ENCODE peak calls at places on chromosomes 11 and 22, in four cellular contexts. L is A549, V is HCT116, Y is heart left ventricle. C is an unnamed sample.

GRCh38 chr22:29266564-29267461 is 968 bp downstream of the RHBDD3 start:
- DNase-seq in L (no peak), Y (no peak), V (no peak), C (no peak)

GRCh38 chr11:66639066-66639813 is 737 bp downstream of the RBM4 start:
- DNase-seq in L (peak; percentile 31), V (no peak), Y (peak; percentile 34), C (peak; percentile 78)

GRCh38 chr11:57598831-57599155 is 1.3 kb downstream of the SERPING1 start:
- DNase-seq in V (no peak), Y (no peak), L (no peak), C (no peak)

GRCh38 chr11:83063073-83063754 is 8.5 kb downstream of the RAB30 start:
- DNase-seq in L (no peak), V (no peak), Y (no peak), C (no peak)

GRCh38 chr11:77665240-77665965 is 27.8 kb upstream of the CLNS1A start:
- DNase-seq in Y (no peak), L (no peak), V (no peak), C (no peak)

GRCh38 chr11:13663631-13664071 is 4.8 kb upstream of the FAR1 start:
- DNase-seq in L (no peak), V (no peak), Y (no peak), C (no peak)

GRCh38 chr11:116927163-116927772 is 89.8 kb upstream of the APOA1 start:
- DNase-seq in Y (no peak), V (no peak), L (no peak), C (no peak)

GRCh38 chr11:126172596-126173038 is 38.8 kb downstream of the RPUSD4 start:
- DNase-seq in Y (no peak), L (no peak), V (no peak), C (no peak)

GRCh38 chr22:19871023-19871844 is 16.6 kb upstream of the GNB1L start:
- DNase-seq in V (no peak), L (no peak), Y (peak; percentile 21), C (peak; percentile 68)

GRCh38 chr11:74971424-74971823 is 17.3 kb upstream of the NEU3 start:
- DNase-seq in Y (no peak), V (no peak), L (no peak), C (no peak)

GRCh38 chr11:27485930-27486773 is 13.6 kb upstream of the LGR4 start:
- DNase-seq in Y (no peak), V (peak; percentile 37), L (peak; percentile 71), C (no peak)

GRCh38 chr11:132862918-132863317 is 669.4 kb downstream of the OPCML start:
- DNase-seq in V (no peak), L (no peak), Y (no peak), C (no peak)

GRCh38 chr11:7591992-7592391 is 78.2 kb downstream of the PPFIBP2 start:
- DNase-seq in V (no peak), Y (no peak), L (no peak), C (no peak)

GRCh38 chr22:26417406-26417805 is 11.7 kb upstream of the ASPHD2 start:
- DNase-seq in L (no peak), V (no peak), Y (no peak), C (no peak)

GRCh38 chr11:70826950-70827349 is 425.4 kb downstream of the SHANK2 start:
- DNase-seq in V (no peak), L (no peak), Y (no peak), C (no peak)

GRCh38 chr11:63966444-63966843 is 8.0 kb upstream of the COX8A start:
- DNase-seq in L (no peak), V (no peak), Y (no peak), C (no peak)

GRCh38 chr11:10885703-10886363 is 28.0 kb upstream of the ZBED5 start:
- DNase-seq in L (peak; percentile 91), V (no peak), Y (no peak), C (no peak)

GRCh38 chr11:17481905-17482304 is 5.3 kb upstream of the ABCC8 start:
- DNase-seq in V (no peak), Y (no peak), L (no peak), C (no peak)

GRCh38 chr11:72023335-72023734 is 24.6 kb downstream of the IL18BP start:
- DNase-seq in Y (no peak), V (no peak), L (no peak), C (no peak)

GRCh38 chr11:126140932-126141291 is 70.5 kb downstream of the RPUSD4 start:
- DNase-seq in L (no peak), Y (peak; percentile 73), V (no peak), C (no peak)

GRCh38 chr11:115660072-115660805 is 156.0 kb upstream of the CADM1 start:
- DNase-seq in V (no peak), Y (no peak), L (no peak), C (no peak)

GRCh38 chr11:4886186-4886585 is 4.5 kb downstream of the OR51T1 start:
- DNase-seq in L (no peak), V (no peak), Y (no peak), C (no peak)

GRCh38 chr11:93700830-93701229 is 39.3 kb downstream of the CEP295 start:
- DNase-seq in L (no peak), Y (no peak), V (no peak), C (no peak)

GRCh38 chr11:12842933-12843636 is 166.0 kb upstream of the RASSF10 start:
- DNase-seq in L (peak; percentile 65), V (no peak), Y (no peak), C (no peak)

GRCh38 chr22:30296851-30297250 is 7.5 kb upstream of the CASTOR1 start:
- DNase-seq in L (no peak), Y (no peak), V (no peak), C (no peak)
- H3K4me1 ChIP-seq in L (no peaks in the 10 kb centered on the region), Y (peaks cover 6% of the 10 kb centered on the region), V (peaks cover 24% of the 10 kb centered on the region), C (no peaks in the 10 kb centered on the region)

GRCh38 chr11:69301491-69302401 is 7.8 kb downstream of the MYEOV start:
- DNase-seq in V (peak; percentile 95), L (peak; percentile 96), Y (peak; percentile 44), C (peak; percentile 87)

GRCh38 chr11:69299572-69299971 is 5.6 kb downstream of the MYEOV start:
- DNase-seq in L (no peak), Y (no peak), V (no peak), C (no peak)

GRCh38 chr11:69300124-69301032 is 6.4 kb downstream of the MYEOV start:
- DNase-seq in V (no peak), L (peak; percentile 81), Y (no peak), C (no peak)

GRCh38 chr11:69302447-69302846 is 8.5 kb downstream of the MYEOV start:
- DNase-seq in L (no peak), V (no peak), Y (no peak), C (peak; percentile 52)

DNA sequence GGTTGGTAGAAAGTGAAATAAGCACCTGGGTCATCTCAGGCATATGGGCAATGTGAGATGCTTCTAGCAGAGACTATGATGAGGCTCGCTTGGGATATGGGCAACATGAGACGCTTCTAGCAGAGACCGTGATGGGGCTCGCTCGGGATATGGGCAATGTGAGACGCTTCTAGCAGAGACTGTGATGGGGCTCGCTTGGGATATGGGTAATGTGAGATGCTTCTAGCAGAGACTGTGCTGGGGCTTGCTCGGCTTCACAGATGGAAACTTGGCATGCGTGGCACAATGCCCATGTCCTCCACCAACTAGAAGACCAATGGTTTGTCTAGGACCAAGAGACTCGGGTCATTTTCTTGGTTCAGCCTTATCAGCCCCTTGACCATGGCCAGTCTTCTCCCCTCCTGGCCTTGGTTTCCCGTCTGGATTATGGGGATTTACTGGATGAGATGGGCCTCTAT is 7.1 kb downstream of the MYEOV start:
- DNase-seq in Y (no peak), L (no peak), V (no peak), C (peak; percentile 64)
- H3K4me3 ChIP-seq in Y (no peak overlapping the region), L (no peak overlapping the region), V (no peak overlapping the region), C (no peak overlapping the region)

GRCh38 chr11:114161486-114162250 is 102.2 kb downstream of the ZBTB16 start:
- DNase-seq in V (no peak), L (no peak), Y (no peak), C (no peak)
- H3K27ac ChIP-seq in V (no peak overlapping the region), L (no peak overlapping the region), Y (peak overlapping the region; percentile 94), C (peak overlapping the region; percentile 100)

DNA sequence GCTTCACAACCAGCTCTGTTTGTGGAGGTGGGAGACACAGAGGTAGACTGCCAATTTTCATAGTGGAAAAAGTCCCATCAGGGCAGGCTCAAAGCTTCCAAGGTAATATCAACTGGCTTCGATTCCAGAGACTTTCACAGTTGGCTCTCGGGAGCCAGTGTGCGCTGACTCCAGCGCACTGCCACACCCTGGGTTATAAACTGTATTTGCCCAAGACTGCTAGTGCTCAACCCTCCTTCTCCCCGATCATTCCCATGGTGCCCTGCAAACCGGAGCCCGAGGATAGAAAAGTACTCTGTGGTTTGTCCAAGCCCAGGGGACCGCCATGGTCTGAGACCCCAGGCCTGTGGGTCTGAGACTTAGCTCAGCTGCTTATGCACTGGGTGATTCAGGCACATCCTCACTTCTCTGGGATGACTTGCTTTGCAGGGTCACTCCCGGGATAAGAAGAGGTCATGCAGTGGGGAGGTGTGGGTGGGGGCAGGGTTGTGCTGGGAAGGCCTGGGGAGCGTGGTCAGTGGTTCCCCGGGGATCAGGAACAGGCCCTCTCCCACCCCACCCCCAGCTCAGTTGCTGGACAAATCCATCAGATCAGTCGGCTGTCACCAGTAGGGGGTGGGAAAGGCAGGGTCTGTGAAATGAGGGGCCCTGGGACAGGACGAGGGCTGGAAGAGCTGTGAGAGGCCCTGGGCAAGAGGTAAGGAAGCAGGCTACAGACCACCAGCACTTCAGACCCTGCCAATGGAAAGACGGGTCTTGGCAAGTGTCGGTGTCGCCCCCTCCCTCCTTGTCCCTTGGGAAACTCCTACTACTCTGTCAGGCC is 26.7 kb upstream of the PICK1 start:
- DNase-seq in V (no peak), Y (peak; percentile 64), L (no peak), C (no peak)
- H3K4me1 ChIP-seq in V (peaks cover 31% of the 10 kb centered on the region), Y (no peaks in the 10 kb centered on the region), L (peaks cover 32% of the 10 kb centered on the region), C (no peaks in the 10 kb centered on the region)

GRCh38 chr22:23893446-23893956 is 682 bp upstream of the MIF start:
- DNase-seq in L (no peak), V (no peak), Y (no peak), C (no peak)

GRCh38 chr22:23891726-23892125 is 2.5 kb upstream of the MIF start:
- DNase-seq in Y (no peak), L (no peak), V (no peak), C (peak; percentile 27)

GRCh38 chr22:23892130-23892529 is 2.1 kb upstream of the MIF start:
- DNase-seq in L (no peak), Y (no peak), V (no peak), C (no peak)

GRCh38 chr22:23893957-23894709 is at the start of gene MIF:
- DNase-seq in V (peak; percentile 80), Y (peak; percentile 95), L (peak; percentile 93), C (peak; percentile 98)

GRCh38 chr22:23892626-23893445 is 1.3 kb upstream of the MIF start:
- DNase-seq in V (no peak), Y (no peak), L (no peak), C (peak; percentile 57)
- H3K4me3 ChIP-seq in V (peak overlapping the region; percentile 92), Y (no peak overlapping the region), L (no peak overlapping the region), C (no peak overlapping the region)

DNA sequence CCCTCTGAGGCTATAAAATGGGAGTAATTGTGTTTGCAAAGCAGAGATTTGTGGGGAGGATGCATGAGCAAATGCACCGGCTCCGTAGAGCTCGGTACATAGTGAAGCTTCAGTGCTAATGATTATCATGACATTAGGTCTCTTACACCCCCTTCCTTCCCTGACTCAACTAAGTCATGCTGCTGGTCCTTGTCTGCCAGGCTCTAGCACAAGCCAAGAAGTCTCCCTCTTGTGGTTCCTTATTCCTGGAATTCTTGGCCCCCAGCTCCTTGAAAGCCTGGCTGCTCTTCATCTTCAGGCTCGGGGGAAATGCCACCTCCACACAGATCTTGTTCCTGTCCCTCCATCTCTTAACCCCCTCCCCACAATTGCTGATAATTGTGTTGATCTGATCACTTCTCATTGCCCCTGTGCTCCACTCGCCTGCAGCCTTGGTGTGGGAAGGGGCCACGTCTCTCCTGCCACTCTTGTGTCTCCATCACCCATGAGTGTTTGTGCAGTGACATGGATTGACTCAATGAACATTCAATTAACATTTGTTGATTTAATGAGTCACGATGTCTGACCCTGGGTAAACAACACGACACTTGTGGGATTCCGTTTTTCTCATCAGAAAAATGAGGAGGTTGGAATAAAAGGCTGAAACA is 45.8 kb upstream of the SYT13 start:
- DNase-seq in Y (no peak), V (no peak), L (no peak), C (no peak)
- H3K27ac ChIP-seq in Y (no peak overlapping the region), V (no peak overlapping the region), L (no peak overlapping the region), C (no peak overlapping the region)